ENCODE peak calls at places on chromosomes 1 and 21, in ten cellular contexts. T, Q, X, A, Y, F, R, K, N and B are unnamed samples.

GRCh38 chr1:43979528-43980254 is 681 bp downstream of the B4GALT2 start:
- DNase-seq in F (peak), K (peak), A (peak), X (peak), Y (no peak), R (peak), N (no peak), T (peak), Q (no peak), B (no peak)

GRCh38 chr1:36706416-36706815 is 223.7 kb upstream of the CSF3R start:
- DNase-seq in N (no peak), R (no peak), F (no peak), K (no peak), T (no peak), Y (no peak), Q (no peak), A (no peak), X (no peak), B (no peak)

GRCh38 chr1:16012590-16013219 is 5.1 kb downstream of the HSPB7 start:
- DNase-seq in Q (peak), N (peak), X (peak), K (no peak), R (peak), Y (peak), F (no peak), A (peak), T (no peak), B (no peak)

GRCh38 chr1:185368913-185369491 is 52.0 kb upstream of the IVNS1ABP start:
- DNase-seq in F (no peak), K (no peak), A (no peak), Q (no peak), R (no peak), T (no peak), N (no peak), X (no peak), Y (no peak), B (no peak)

GRCh38 chr1:52386458-52386857 is 17.8 kb downstream of the ORC1 start:
- DNase-seq in F (no peak), Q (no peak), N (no peak), K (no peak), A (no peak), T (no peak), R (no peak), Y (no peak), X (no peak), B (no peak)

GRCh38 chr21:45534591-45535331 is 7.5 kb downstream of the SLC19A1 start:
- DNase-seq in T (no peak), R (no peak), Y (no peak), A (no peak), X (peak), Q (no peak), F (peak), K (no peak), N (no peak), B (no peak)

GRCh38 chr1:155697046-155697445 is 8.2 kb downstream of the DAP3 start:
- DNase-seq in N (no peak), F (no peak), Q (no peak), T (no peak), X (no peak), Y (no peak), R (no peak), K (no peak), A (no peak), B (no peak)

GRCh38 chr1:44078087-44078486 is 40.5 kb upstream of the KLF17 start:
- DNase-seq in F (no peak), K (no peak), Y (no peak), X (no peak), N (no peak), R (no peak), A (no peak), Q (no peak), T (no peak), B (no peak)

GRCh38 chr1:21530368-21531016 is 21.3 kb downstream of the ALPL start:
- DNase-seq in X (peak), Y (no peak), T (no peak), Q (no peak), K (no peak), A (no peak), F (no peak), N (no peak), R (no peak), B (no peak)

GRCh38 chr1:178694923-178695525 is 30.0 kb upstream of the RALGPS2 start:
- DNase-seq in F (no peak), K (no peak), X (no peak), N (no peak), Y (no peak), Q (no peak), T (no peak), A (no peak), R (no peak), B (no peak)

GRCh38 chr1:65896721-65897120 is 104.0 kb downstream of the PDE4B start:
- DNase-seq in T (no peak), K (no peak), N (no peak), Y (no peak), R (no peak), Q (no peak), A (no peak), F (no peak), X (no peak), B (no peak)

GRCh38 chr21:34280389-34280795 is 83.4 kb upstream of the KCNE2 start:
- DNase-seq in T (no peak), X (peak), Q (no peak), A (no peak), K (no peak), R (no peak), N (no peak), Y (no peak), F (peak), B (no peak)

GRCh38 chr1:171545523-171545922 is 60.2 kb downstream of the PRRC2C start:
- DNase-seq in R (no peak), X (no peak), F (no peak), A (no peak), Y (no peak), T (no peak), K (no peak), N (no peak), Q (no peak), B (no peak)

GRCh38 chr1:53319296-53320101 is 8.4 kb downstream of the LRP8 start:
- DNase-seq in A (no peak), N (peak), R (no peak), Y (no peak), T (no peak), Q (no peak), F (no peak), K (no peak), X (no peak), B (no peak)

GRCh38 chr1:80542231-80542630 is 1258.5 kb upstream of the ADGRL2 start:
- DNase-seq in N (no peak), X (peak), K (peak), F (no peak), R (no peak), Q (no peak), T (no peak), A (no peak), Y (no peak), B (no peak)

GRCh38 chr1:87226341-87226760 is 102.3 kb upstream of the LMO4 start:
- DNase-seq in K (peak), Y (no peak), F (peak), R (no peak), X (peak), N (no peak), A (peak), Q (no peak), T (no peak), B (no peak)

GRCh38 chr1:175733762-175734161 is 9.6 kb downstream of the TNR start:
- DNase-seq in R (no peak), F (no peak), N (no peak), X (no peak), A (no peak), T (no peak), K (no peak), Y (no peak), Q (no peak), B (no peak)

GRCh38 chr1:24263746-24264145 is 55.4 kb upstream of the GRHL3 start:
- DNase-seq in T (no peak), R (no peak), Y (no peak), F (no peak), X (no peak), N (no peak), K (no peak), A (no peak), Q (no peak), B (no peak)

GRCh38 chr1:41806472-41807155 is 112.1 kb downstream of the HIVEP3 start:
- DNase-seq in Y (peak), X (no peak), K (no peak), F (no peak), A (no peak), R (peak), T (no peak), Q (peak), N (no peak), B (no peak)

GRCh38 chr1:9252999-9253398 is 18.4 kb downstream of the H6PD start:
- DNase-seq in A (no peak), X (no peak), K (no peak), R (no peak), Y (no peak), T (no peak), N (no peak), F (no peak), Q (no peak), B (no peak)

GRCh38 chr1:18041107-18041506 is 66.5 kb upstream of the IGSF21 start:
- DNase-seq in X (no peak), F (peak), R (no peak), K (no peak), Q (no peak), Y (no peak), N (no peak), T (no peak), A (no peak), B (no peak)

GRCh38 chr1:28067523-28068090 is 20.8 kb downstream of the EYA3 start:
- DNase-seq in Y (no peak), Q (no peak), T (no peak), N (no peak), A (no peak), F (no peak), R (no peak), K (no peak), X (peak), B (no peak)

GRCh38 chr1:50163674-50164073 is 55.0 kb downstream of the ELAVL4 start:
- DNase-seq in A (no peak), X (no peak), R (no peak), Y (no peak), F (no peak), Q (no peak), N (no peak), T (no peak), K (no peak), B (no peak)

GRCh38 chr1:23177438-23178380 is 9.1 kb upstream of the LUZP1 start:
- DNase-seq in N (peak), F (peak), T (peak), Y (peak), R (peak), X (peak), K (peak), Q (peak), A (peak), B (peak)

GRCh38 chr1:243984788-243985187 is 66.3 kb upstream of the ZBTB18 start:
- DNase-seq in N (no peak), T (no peak), X (no peak), K (no peak), A (no peak), R (no peak), Q (no peak), F (no peak), Y (no peak), B (no peak)

GRCh38 chr1:181314010-181314409 is 169.3 kb upstream of the CACNA1E start:
- DNase-seq in X (no peak), R (no peak), N (no peak), K (no peak), Q (no peak), F (no peak), A (no peak), Y (no peak), T (no peak), B (no peak)

GRCh38 chr1:234684854-234685253 is 74.9 kb upstream of the IRF2BP2 start:
- DNase-seq in X (peak), A (no peak), T (no peak), Y (no peak), N (no peak), K (no peak), R (no peak), Q (no peak), F (no peak), B (no peak)

GRCh38 chr1:17661546-17662157 is 93.5 kb upstream of the ACTL8 start:
- DNase-seq in N (peak), A (peak), F (peak), T (peak), K (peak), Q (peak), X (peak), R (peak), Y (peak), B (peak)

GRCh38 chr1:25653558-25653957 is 37.0 kb downstream of the MAN1C1 start:
- DNase-seq in T (no peak), F (no peak), Q (no peak), R (no peak), N (no peak), Y (no peak), A (no peak), K (no peak), X (no peak), B (no peak)

GRCh38 chr1:51324271-51325010 is 5.9 kb downstream of the TTC39A start:
- DNase-seq in R (no peak), F (no peak), K (no peak), A (no peak), T (no peak), N (no peak), Q (no peak), Y (no peak), X (no peak), B (no peak)